ENCODE peak calls at places on chromosomes 3 and 15, in five cellular contexts. D is AG04450, S is uterus, G is body of pancreas, J is IMR-90. X is an unnamed sample.

GRCh38 chr15:31013863-31014607 is 22.6 kb upstream of the MTMR10 start:
- DNase-seq in J (no peak), G (no peak), S (no peak), D (no peak), X (peak; percentile 56)

GRCh38 chr15:67331676-67332075 is 77.1 kb downstream of the IQCH start:
- DNase-seq in D (no peak), S (no peak), G (peak; percentile 14), J (peak; percentile 7), X (no peak)

GRCh38 chr15:72809329-72809728 is 25.8 kb upstream of the ADPGK start:
- DNase-seq in S (no peak), G (no peak), J (no peak), D (no peak), X (no peak)

GRCh38 chr3:121834079-121834730 is 655 bp downstream of the IQCB1 start:
- DNase-seq in D (no peak), S (no peak), G (peak; percentile 25), J (peak; percentile 8), X (peak; percentile 28)

GRCh38 chr3:191425322-191425734 is 35.6 kb upstream of the PYDC2 start:
- DNase-seq in D (no peak), G (no peak), J (no peak), S (no peak), X (no peak)

GRCh38 chr15:31173790-31174450 is 72.4 kb upstream of the TRPM1 start:
- DNase-seq in J (no peak), G (no peak), D (no peak), S (no peak), X (peak; percentile 29)

GRCh38 chr15:78077860-78078187 is 313 bp upstream of the TBC1D2B start:
- DNase-seq in J (no peak), G (no peak), D (no peak), S (no peak), X (no peak)

GRCh38 chr3:141050913-141051632 is at the start of gene SPSB4:
- DNase-seq in J (peak; percentile 27), S (no peak), G (peak; percentile 91), D (no peak), X (no peak)

GRCh38 chr3:113664523-113665094 is 31.8 kb downstream of the USF3 start:
- DNase-seq in J (no peak), G (no peak), D (no peak), S (no peak), X (no peak)

GRCh38 chr3:17580901-17581300 is 161.5 kb downstream of the TBC1D5 start:
- DNase-seq in J (no peak), S (no peak), D (no peak), G (no peak), X (no peak)

GRCh38 chr3:111481551-111481950 is 60.4 kb upstream of the CD96 start:
- DNase-seq in J (no peak), G (no peak), S (no peak), D (no peak), X (no peak)

GRCh38 chr3:134650431-134651346 is at the start of gene KY:
- DNase-seq in S (peak; percentile 51), J (peak; percentile 26), D (no peak), G (peak; percentile 38), X (no peak)

GRCh38 chr3:71447803-71448202 is 135.7 kb downstream of the FOXP1 start:
- DNase-seq in S (no peak), G (no peak), D (no peak), J (peak; percentile 46), X (no peak)

GRCh38 chr15:36831125-36831914 is 251.9 kb downstream of the CDIN1 start:
- DNase-seq in J (peak; percentile 97), S (no peak), G (no peak), D (peak; percentile 48), X (peak; percentile 17)

GRCh38 chr15:100002091-100002620 is 268.9 kb upstream of the LYSMD4 start:
- DNase-seq in G (no peak), D (no peak), J (no peak), S (no peak), X (no peak)

GRCh38 chr3:184737641-184738518 is 26.0 kb upstream of the MAGEF1 start:
- DNase-seq in S (peak; percentile 3), J (peak; percentile 72), G (no peak), D (no peak), X (no peak)

GRCh38 chr15:40054746-40055575 is 16.0 kb upstream of the SRP14 start:
- DNase-seq in S (no peak), D (no peak), J (peak; percentile 82), G (peak; percentile 86), X (peak; percentile 80)

GRCh38 chr3:66392512-66392911 is 108.3 kb downstream of the LRIG1 start:
- DNase-seq in J (no peak), G (no peak), D (no peak), S (no peak), X (no peak)

GRCh38 chr3:154970796-154971195 is 109.3 kb upstream of the MME start:
- DNase-seq in J (peak; percentile 95), D (peak; percentile 76), G (no peak), S (no peak), X (no peak)

GRCh38 chr15:40764766-40765136 is 883 bp downstream of the GCHFR start:
- DNase-seq in S (no peak), J (no peak), D (no peak), G (no peak), X (no peak)

GRCh38 chr3:149486726-149487125 is 12.2 kb downstream of the TM4SF4 start:
- DNase-seq in J (no peak), D (no peak), G (no peak), S (no peak), X (no peak)

GRCh38 chr3:41318520-41318919 is 119.2 kb downstream of the CTNNB1 start:
- DNase-seq in S (no peak), D (no peak), G (no peak), J (peak; percentile 24), X (no peak)

GRCh38 chr15:67806539-67806935 is 18.8 kb upstream of the SKOR1 start:
- DNase-seq in J (no peak), D (no peak), S (no peak), G (no peak), X (no peak)

GRCh38 chr3:72143322-72143721 is 358.4 kb upstream of the PROK2 start:
- DNase-seq in D (no peak), G (no peak), J (peak; percentile 61), S (no peak), X (no peak)

GRCh38 chr3:42273351-42273750 is 7.4 kb upstream of the CCK start:
- DNase-seq in D (no peak), S (no peak), G (no peak), J (no peak), X (no peak)

GRCh38 chr3:100047455-100048141 is 66.7 kb downstream of the FILIP1L start:
- DNase-seq in S (peak; percentile 51), D (peak; percentile 87), J (peak; percentile 97), G (peak; percentile 10), X (peak; percentile 33)

GRCh38 chr15:45338417-45338816 is 39.9 kb downstream of the GATM start:
- DNase-seq in J (no peak), G (no peak), D (no peak), S (no peak), X (no peak)

GRCh38 chr3:109930592-109930991 is 593.2 kb upstream of the DPPA4 start:
- DNase-seq in J (no peak), D (no peak), G (no peak), S (no peak), X (no peak)

GRCh38 chr3:195270350-195271115 is 426 bp downstream of the XXYLT1 start:
- DNase-seq in G (peak; percentile 74), S (peak; percentile 55), J (peak; percentile 69), D (no peak), X (peak; percentile 82)

GRCh38 chr3:61571516-61572336 is 10.4 kb downstream of the PTPRG start:
- DNase-seq in D (peak; percentile 44), J (peak; percentile 84), S (no peak), G (no peak), X (no peak)

GRCh38 chr15:42457445-42458442 is 33.2 kb downstream of the ZNF106 start:
- DNase-seq in S (peak; percentile 81), G (peak; percentile 74), D (peak; percentile 88), J (peak; percentile 94), X (peak; percentile 42)

GRCh38 chr3:56468184-56469106 is at the start of gene ERC2:
- DNase-seq in J (no peak), G (peak; percentile 66), D (no peak), S (no peak), X (no peak)

GRCh38 chr3:111072016-111072891 is 638 bp downstream of the NECTIN3 start:
- DNase-seq in S (peak; percentile 18), J (peak; percentile 25), G (peak; percentile 39), D (no peak), X (peak; percentile 36)

GRCh38 chr3:64225695-64226499 is 631 bp upstream of the PRICKLE2 start:
- DNase-seq in S (no peak), J (peak; percentile 51), D (no peak), G (no peak), X (no peak)

GRCh38 chr3:64224826-64225606 is at the start of gene PRICKLE2:
- DNase-seq in J (peak; percentile 96), G (peak; percentile 72), S (peak; percentile 78), D (peak; percentile 60), X (peak; percentile 25)

GRCh38 chr3:64221564-64222257 is 3.6 kb downstream of the PRICKLE2 start:
- DNase-seq in D (no peak), J (no peak), S (no peak), G (no peak), X (no peak)

GRCh38 chr3:64222501-64222900 is 2.8 kb downstream of the PRICKLE2 start:
- DNase-seq in J (no peak), S (no peak), G (no peak), D (no peak), X (no peak)

DNA sequence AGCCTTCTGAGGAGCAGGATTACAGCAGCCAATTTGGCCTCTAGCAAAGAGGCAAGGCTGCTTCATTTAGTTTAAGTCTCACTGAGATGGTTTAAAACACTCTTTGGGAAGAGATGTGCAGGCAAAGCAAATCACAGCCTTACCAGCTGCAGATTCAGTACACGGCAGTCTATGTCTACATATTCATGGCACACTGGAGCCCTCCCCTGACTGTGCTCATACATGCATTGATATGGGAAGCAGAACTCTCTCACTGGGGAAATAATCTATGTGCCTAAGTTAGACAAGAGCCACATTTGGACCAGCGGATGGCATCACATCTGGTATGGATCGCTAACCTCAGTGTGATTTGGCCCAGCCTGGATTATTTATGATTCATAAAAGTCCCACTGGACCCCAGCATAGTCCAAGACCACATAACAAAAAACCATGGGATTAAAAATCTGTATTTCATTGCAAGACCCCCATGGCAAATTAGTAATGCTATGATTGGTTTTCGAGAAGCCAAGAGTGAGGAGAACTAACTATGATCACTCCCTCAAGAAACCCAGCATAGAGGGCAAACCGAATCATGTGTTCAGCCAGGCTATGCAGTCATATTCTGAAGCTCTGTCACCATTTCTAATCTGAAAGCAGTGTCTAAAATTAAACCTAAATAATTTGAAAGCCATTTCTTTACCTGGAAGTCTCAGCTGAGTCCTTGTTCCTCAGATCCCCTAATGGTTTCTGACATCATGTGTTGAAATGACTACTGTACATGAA is 1.3 kb downstream of the PRICKLE2 start:
- DNase-seq in S (peak; percentile 44), G (peak; percentile 14), D (no peak), J (peak; percentile 62), X (no peak)
- TF ChIP-seq CTCF in S (no peak), G (no peak), D (no peak), J (peak; percentile 34), X (no peak)

GRCh38 chr15:85005319-85005718 is 23.7 kb downstream of the PDE8A start:
- DNase-seq in G (no peak), S (no peak), J (no peak), D (no peak), X (no peak)
- TF ChIP-seq CTCF in G (no peak), S (no peak), J (peak; percentile 24), D (peak; percentile 12), X (no peak)

GRCh38 chr15:68818088-68818670 is 2.5 kb downstream of the ANP32A start:
- DNase-seq in J (peak; percentile 54), D (no peak), S (peak; percentile 62), G (peak; percentile 74), X (peak; percentile 73)
- TF ChIP-seq CTCF in J (no peak), D (no peak), S (no peak), G (no peak), X (no peak)

GRCh38 chr15:48469681-48470080 is 138.5 kb downstream of the DUT start:
- DNase-seq in J (no peak), S (no peak), D (no peak), G (no peak), X (no peak)
- TF ChIP-seq CTCF in J (no peak), S (no peak), D (no peak), G (no peak), X (no peak)

X was measured in GM13976.